ENCODE peak calls at places on chromosome 21, in eight cellular contexts. E, U, L, C, B, V, F and R are unnamed samples.

GRCh38 chr21:42141643-42142042 is 70.5 kb downstream of the UMODL1 start:
- DNase-seq in V (no peak), L (no peak), U (no peak), B (no peak), C (no peak), F (no peak), E (no peak), R (no peak)

GRCh38 chr21:39527664-39528381 is 76.1 kb downstream of the SH3BGR start:
- DNase-seq in C (peak; percentile 64), L (no peak), F (no peak), B (no peak), E (no peak), U (no peak), V (no peak), R (no peak)

GRCh38 chr21:29332461-29333354 is 34.0 kb downstream of the BACH1 start:
- DNase-seq in F (no peak), E (no peak), B (no peak), V (no peak), C (no peak), U (no peak), L (no peak), R (no peak)

GRCh38 chr21:33402011-33402979 is 918 bp upstream of the IFNGR2 start:
- DNase-seq in E (no peak), L (peak; percentile 51), V (no peak), C (no peak), U (peak; percentile 21), B (peak; percentile 6), F (no peak), R (peak; percentile 25)

GRCh38 chr21:27190601-27191000 is 223.7 kb upstream of the ADAMTS5 start:
- DNase-seq in L (no peak), C (peak; percentile 12), F (peak; percentile 55), B (no peak), U (no peak), E (no peak), V (peak; percentile 88), R (no peak)

GRCh38 chr21:36847189-36847588 is 119.3 kb downstream of the HLCS start:
- DNase-seq in E (no peak), L (peak; percentile 50), C (no peak), U (peak; percentile 52), V (peak; percentile 49), B (no peak), F (peak; percentile 43), R (no peak)

GRCh38 chr21:35075546-35075945 is 26.4 kb upstream of the RUNX1 start:
- DNase-seq in V (peak; percentile 21), E (no peak), F (no peak), B (no peak), C (no peak), U (no peak), L (peak; percentile 25), R (peak; percentile 40)

GRCh38 chr21:44736291-44737004 is 25.1 kb upstream of the TSPEAR start:
- DNase-seq in F (no peak), C (no peak), V (peak; percentile 78), E (no peak), L (no peak), B (no peak), U (no peak), R (no peak)

GRCh38 chr21:45164124-45164511 is 89.7 kb downstream of the ADARB1 start:
- DNase-seq in U (no peak), L (no peak), E (no peak), V (no peak), B (no peak), F (no peak), C (no peak), R (no peak)

GRCh38 chr21:45328198-45329087 is 40.7 kb upstream of the POFUT2 start:
- DNase-seq in F (no peak), B (no peak), L (no peak), E (no peak), U (no peak), V (peak; percentile 26), C (peak; percentile 14), R (no peak)

GRCh38 chr21:32886339-32886738 is 114.8 kb upstream of the PAXBP1 start:
- DNase-seq in V (no peak), F (no peak), E (no peak), B (no peak), C (no peak), U (no peak), L (no peak), R (no peak)

GRCh38 chr21:35041122-35041521 is 8.0 kb downstream of the RUNX1 start:
- DNase-seq in F (no peak), E (no peak), L (no peak), U (no peak), C (no peak), B (no peak), V (no peak), R (no peak)

GRCh38 chr21:44353200-44353970 is at the start of gene TRPM2:
- DNase-seq in E (no peak), V (no peak), C (no peak), U (no peak), L (peak; percentile 49), F (no peak), B (no peak), R (no peak)

GRCh38 chr21:42923553-42924432 is 1.6 kb downstream of the ERVH48-1 start:
- DNase-seq in C (peak; percentile 97), U (peak; percentile 83), F (peak; percentile 35), V (peak; percentile 86), B (peak; percentile 92), L (peak; percentile 85), E (peak; percentile 40), R (peak; percentile 5)

GRCh38 chr21:42447182-42447581 is 43.5 kb downstream of the UBASH3A start:
- DNase-seq in F (no peak), B (no peak), C (no peak), E (no peak), U (no peak), L (no peak), V (no peak), R (no peak)

GRCh38 chr21:28804089-28804670 is 188.5 kb downstream of the LTN1 start:
- DNase-seq in U (no peak), C (no peak), L (no peak), E (no peak), F (no peak), V (no peak), B (no peak), R (no peak)

GRCh38 chr21:37200641-37201480 is 66.3 kb downstream of the VPS26C start:
- DNase-seq in U (no peak), B (no peak), F (no peak), L (no peak), V (no peak), C (no peak), E (no peak), R (no peak)

GRCh38 chr21:46008893-46009635 is 27.5 kb downstream of the COL6A1 start:
- DNase-seq in F (no peak), E (no peak), L (no peak), C (no peak), B (no peak), V (no peak), U (no peak), R (no peak)

GRCh38 chr21:33133912-33134311 is 64.0 kb downstream of the OLIG1 start:
- DNase-seq in U (no peak), V (no peak), B (peak; percentile 100), L (no peak), F (no peak), C (no peak), E (no peak), R (no peak)

GRCh38 chr21:17388226-17388625 is 124.6 kb upstream of the CXADR start:
- DNase-seq in U (no peak), V (no peak), B (no peak), L (peak; percentile 69), E (peak; percentile 17), F (no peak), C (no peak), R (no peak)

GRCh38 chr21:17428484-17428869 is 84.4 kb upstream of the CXADR start:
- DNase-seq in E (no peak), F (peak; percentile 27), L (no peak), V (peak; percentile 66), B (no peak), C (peak; percentile 64), U (no peak), R (no peak)

GRCh38 chr21:39843916-39844315 is 23.3 kb upstream of the PCP4 start:
- DNase-seq in F (no peak), E (no peak), U (no peak), B (no peak), V (no peak), L (no peak), C (no peak), R (no peak)

GRCh38 chr21:26041441-26042180 is 129.0 kb downstream of the APP start:
- DNase-seq in L (no peak), C (peak; percentile 16), F (no peak), V (no peak), E (no peak), B (no peak), U (no peak), R (no peak)